ENCODE peak calls at places on chromosome 15, in ten cellular contexts. O is stomach, T is HepG2, P is sigmoid colon, W is esophagus muscularis mucosa, N is transverse colon, Q is suprapubic skin, Y is K562, D is GM12878, V is H1. I is an unnamed sample.

GRCh38 chr15:51131596-51132290 is 37.0 kb upstream of the TNFAIP8L3 start:
- DNase-seq in N (no peak), Y (no peak), O (no peak), D (no peak), W (no peak), T (peak; percentile 25), V (no peak), P (no peak), Q (no peak), I (no peak)

GRCh38 chr15:93027413-93027812 is 61.6 kb downstream of the RGMA start:
- DNase-seq in V (no peak), N (no peak), T (no peak), P (peak; percentile 74), Q (peak; percentile 68), W (no peak), Y (peak; percentile 6), D (no peak), O (no peak), I (peak; percentile 51)

GRCh38 chr15:98927990-98928389 is 79.6 kb downstream of the PGPEP1L start:
- DNase-seq in W (no peak), D (no peak), O (no peak), V (no peak), P (no peak), Q (no peak), N (no peak), T (no peak), Y (no peak), I (no peak)

GRCh38 chr15:54131410-54131809 is 153.2 kb downstream of the UNC13C start:
- DNase-seq in Y (no peak), N (no peak), V (no peak), O (no peak), T (no peak), D (no peak), Q (no peak), W (no peak), P (no peak), I (no peak)

GRCh38 chr15:90762109-90762508 is 45.0 kb downstream of the BLM start:
- DNase-seq in O (peak; percentile 34), P (peak; percentile 79), W (no peak), Y (no peak), D (no peak), T (no peak), N (peak; percentile 35), Q (peak; percentile 81), V (no peak), I (no peak)

GRCh38 chr15:55916666-55917409 is 76.6 kb downstream of the NEDD4 start:
- DNase-seq in N (no peak), T (no peak), Y (no peak), D (no peak), W (no peak), Q (no peak), V (no peak), P (no peak), O (no peak), I (no peak)

GRCh38 chr15:35507932-35508638 is 37.9 kb downstream of the DPH6 start:
- DNase-seq in P (no peak), V (no peak), N (no peak), O (no peak), D (no peak), W (no peak), Y (no peak), T (no peak), Q (no peak), I (no peak)

GRCh38 chr15:78810377-78811123 is 714 bp downstream of the ADAMTS7 start:
- DNase-seq in V (no peak), W (no peak), Y (peak; percentile 36), P (peak; percentile 78), D (no peak), O (peak; percentile 67), N (peak; percentile 50), T (no peak), Q (no peak), I (no peak)

GRCh38 chr15:63381301-63382192 is at the start of gene CA12:
- DNase-seq in P (peak; percentile 51), V (peak; percentile 34), D (no peak), W (no peak), Q (no peak), T (peak; percentile 28), Y (no peak), N (peak; percentile 77), O (peak; percentile 45), I (peak; percentile 90)

GRCh38 chr15:68229386-68230156 is at the start of gene CLN6:
- DNase-seq in D (peak; percentile 48), V (no peak), Y (peak; percentile 96), P (peak; percentile 90), O (peak; percentile 84), Q (peak; percentile 91), T (peak; percentile 59), W (peak; percentile 94), N (peak; percentile 87), I (peak; percentile 97)

GRCh38 chr15:99651023-99651807 is 82.0 kb downstream of the LYSMD4 start:
- DNase-seq in P (no peak), Q (no peak), W (no peak), V (no peak), T (no peak), N (no peak), D (no peak), Y (no peak), O (no peak), I (no peak)

GRCh38 chr15:91165850-91166249 is 65.8 kb downstream of the SV2B start:
- DNase-seq in T (no peak), O (no peak), Y (no peak), N (no peak), V (no peak), W (no peak), P (no peak), D (no peak), Q (no peak), I (no peak)

GRCh38 chr15:62972814-62973213 is 69.7 kb upstream of the TPM1 start:
- DNase-seq in Y (no peak), W (no peak), T (no peak), D (no peak), O (no peak), N (no peak), P (no peak), V (no peak), Q (no peak), I (no peak)

GRCh38 chr15:33067456-33067855 is 127.1 kb downstream of the FMN1 start:
- DNase-seq in D (no peak), W (no peak), N (no peak), T (no peak), V (no peak), P (no peak), Q (no peak), Y (no peak), O (no peak), I (no peak)

GRCh38 chr15:66870880-66871388 is 168.9 kb downstream of the SMAD6 start:
- DNase-seq in O (no peak), Q (no peak), T (no peak), P (no peak), N (no peak), W (no peak), V (no peak), D (no peak), Y (no peak), I (no peak)

GRCh38 chr15:72784233-72784876 is 797 bp upstream of the ADPGK start:
- DNase-seq in V (no peak), P (no peak), W (no peak), O (no peak), D (peak; percentile 43), Q (no peak), Y (peak; percentile 49), T (peak; percentile 62), N (no peak), I (no peak)

GRCh38 chr15:71054286-71054952 is 60.9 kb upstream of the THSD4 start:
- DNase-seq in Y (no peak), Q (no peak), D (no peak), O (no peak), V (no peak), T (no peak), W (no peak), P (no peak), N (no peak), I (no peak)

GRCh38 chr15:94231728-94232086 is 346 bp downstream of the MCTP2 start:
- DNase-seq in V (peak; percentile 31), T (peak; percentile 7), O (peak; percentile 40), W (no peak), P (peak; percentile 57), Q (no peak), Y (no peak), D (no peak), N (peak; percentile 49), I (no peak)
- TF ChIP-seq EP300 in V (no peak), T (no peak), O (no peak), W (no peak), P (no peak), Q (no peak), Y (no peak), D (no peak), N (no peak), I (no peak)

DNA sequence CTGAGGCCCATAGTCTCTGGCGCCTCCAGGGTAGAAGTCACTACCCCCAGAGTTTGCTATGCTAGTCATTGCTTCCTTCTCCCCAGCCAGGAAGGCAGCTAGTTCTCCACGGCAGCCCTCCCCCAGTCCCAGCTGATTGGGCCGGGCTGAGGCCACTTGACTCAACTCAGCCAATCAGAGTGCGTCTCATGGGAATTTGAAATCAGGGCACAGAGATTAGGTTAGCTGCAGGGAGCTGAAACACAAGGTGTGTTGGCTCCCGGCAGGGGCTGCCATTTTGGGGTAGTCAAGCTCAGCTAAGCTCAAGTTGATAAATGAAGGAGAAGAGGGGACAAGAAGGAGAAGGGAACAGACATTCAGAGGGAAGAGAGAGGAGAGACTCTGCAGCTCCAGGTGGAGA is 32.8 kb downstream of the LINGO1 start:
- DNase-seq in P (peak; percentile 85), N (peak; percentile 33), V (no peak), D (no peak), Y (peak; percentile 96), T (peak; percentile 20), O (no peak), Q (no peak), W (no peak), I (no peak)
- TF ChIP-seq POLR2AphosphoS5 in P (no peak), N (no peak), V (no peak), D (no peak), Y (no peak), T (no peak), O (no peak), Q (no peak), W (no peak), I (no peak)

GRCh38 chr15:80160570-80161156 is 7.9 kb downstream of the FAH start:
- DNase-seq in O (no peak), Y (peak; percentile 34), N (peak; percentile 50), D (peak; percentile 39), P (peak; percentile 78), V (no peak), T (peak; percentile 87), Q (peak; percentile 64), W (no peak), I (no peak)
- TF ChIP-seq POLR2A in O (no peak), Y (no peak), N (no peak), D (peak; percentile 60), P (no peak), V (no peak), T (no peak), Q (no peak), W (no peak), I (no peak)

DNA sequence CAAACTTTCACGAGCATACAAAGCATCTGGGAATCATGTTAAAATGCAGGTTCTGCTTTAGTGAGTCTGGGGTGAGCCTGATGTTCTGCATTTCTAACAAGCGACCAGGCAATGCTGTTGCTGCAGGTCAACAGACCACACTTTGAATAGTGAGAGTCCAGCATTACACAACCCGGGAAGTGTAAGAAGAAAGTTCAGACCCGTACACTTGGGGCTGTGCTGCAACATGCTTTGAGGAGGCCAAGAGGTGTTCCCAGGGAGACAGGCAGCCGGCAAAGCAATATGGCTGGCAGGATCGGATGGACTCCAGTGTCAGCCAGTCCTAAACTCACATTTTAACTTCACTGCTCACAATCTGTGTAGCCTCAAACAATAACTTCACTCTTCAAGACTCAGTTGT is 134.2 kb downstream of the LIPC start:
- DNase-seq in O (no peak), Q (no peak), D (no peak), P (no peak), Y (no peak), W (peak; percentile 17), N (no peak), T (no peak), V (no peak), I (no peak)
- TF ChIP-seq EP300 in O (no peak), Q (no peak), D (no peak), P (no peak), Y (no peak), W (no peak), N (no peak), T (no peak), V (no peak), I (no peak)

I was measured in upper lobe of left lung.